ENCODE peak calls at places on chromosomes 5 and 9, in nine cellular contexts. One of them, this sample, is unnamed.
A peak's percentile ranks its signal among the peaks of the same experiment; 100 is the strongest.

GRCh38 chr5:172558076-172558990 is 82.7 kb upstream of the NEURL1B start:
- DNase-seq in psoas muscle: no peak
- DNase-seq in natural killer cell treated with Interleukin-12 subunit alpha and Interleukin-12 subunit beta and Interleukin-15 and Interleukin-18, amount 100 ng/mL, for 72 hours: no peak
- DNase-seq in activated CD4-positive, CD25-positive, alpha-beta regulatory T cell: no peak
- DNase-seq in AG04450: no peak
- DNase-seq in activated effector memory CD4-positive, alpha-beta T cell treated with anti-CD3 and anti-CD28 coated beads, Interleukin-2, amount 50 U/mL, for 16 hours: no peak
- DNase-seq in NCI-H69: no peak
- DNase-seq in fibroblast of mammary gland: no peak
- DNase-seq in iPS DF 6.9: no peak
- DNase-seq in this sample: no peak

GRCh38 chr9:136218673-136219072 is 13.7 kb upstream of the LHX3 start:
- DNase-seq in psoas muscle: no peak
- DNase-seq in natural killer cell treated with Interleukin-12 subunit alpha and Interleukin-12 subunit beta and Interleukin-15 and Interleukin-18, amount 100 ng/mL, for 72 hours: no peak
- DNase-seq in activated CD4-positive, CD25-positive, alpha-beta regulatory T cell: no peak
- DNase-seq in AG04450: no peak
- DNase-seq in activated effector memory CD4-positive, alpha-beta T cell treated with anti-CD3 and anti-CD28 coated beads, Interleukin-2, amount 50 U/mL, for 16 hours: no peak
- DNase-seq in NCI-H69: no peak
- DNase-seq in fibroblast of mammary gland: no peak
- DNase-seq in iPS DF 6.9: no peak
- DNase-seq in this sample: no peak

GRCh38 chr5:133425183-133425582 is 187.2 kb downstream of the FSTL4 start:
- DNase-seq in psoas muscle: no peak
- DNase-seq in natural killer cell treated with Interleukin-12 subunit alpha and Interleukin-12 subunit beta and Interleukin-15 and Interleukin-18, amount 100 ng/mL, for 72 hours: no peak
- DNase-seq in activated CD4-positive, CD25-positive, alpha-beta regulatory T cell: no peak
- DNase-seq in AG04450: no peak
- DNase-seq in activated effector memory CD4-positive, alpha-beta T cell treated with anti-CD3 and anti-CD28 coated beads, Interleukin-2, amount 50 U/mL, for 16 hours: no peak
- DNase-seq in NCI-H69: peak; percentile 99
- DNase-seq in fibroblast of mammary gland: no peak
- DNase-seq in iPS DF 6.9: no peak
- DNase-seq in this sample: no peak

GRCh38 chr9:21817176-21817575 is 14.7 kb downstream of the MTAP start:
- DNase-seq in psoas muscle: no peak
- DNase-seq in natural killer cell treated with Interleukin-12 subunit alpha and Interleukin-12 subunit beta and Interleukin-15 and Interleukin-18, amount 100 ng/mL, for 72 hours: no peak
- DNase-seq in activated CD4-positive, CD25-positive, alpha-beta regulatory T cell: no peak
- DNase-seq in AG04450: no peak
- DNase-seq in activated effector memory CD4-positive, alpha-beta T cell treated with anti-CD3 and anti-CD28 coated beads, Interleukin-2, amount 50 U/mL, for 16 hours: no peak
- DNase-seq in NCI-H69: no peak
- DNase-seq in fibroblast of mammary gland: peak; percentile 93
- DNase-seq in iPS DF 6.9: no peak
- DNase-seq in this sample: no peak

GRCh38 chr5:15719784-15720183 is 219.8 kb downstream of the FBXL7 start:
- DNase-seq in psoas muscle: no peak
- DNase-seq in natural killer cell treated with Interleukin-12 subunit alpha and Interleukin-12 subunit beta and Interleukin-15 and Interleukin-18, amount 100 ng/mL, for 72 hours: no peak
- DNase-seq in activated CD4-positive, CD25-positive, alpha-beta regulatory T cell: no peak
- DNase-seq in AG04450: no peak
- DNase-seq in activated effector memory CD4-positive, alpha-beta T cell treated with anti-CD3 and anti-CD28 coated beads, Interleukin-2, amount 50 U/mL, for 16 hours: no peak
- DNase-seq in NCI-H69: no peak
- DNase-seq in fibroblast of mammary gland: no peak
- DNase-seq in iPS DF 6.9: no peak
- DNase-seq in this sample: no peak

GRCh38 chr9:1977026-1977425 is 38.1 kb upstream of the SMARCA2 start:
- DNase-seq in psoas muscle: no peak
- DNase-seq in natural killer cell treated with Interleukin-12 subunit alpha and Interleukin-12 subunit beta and Interleukin-15 and Interleukin-18, amount 100 ng/mL, for 72 hours: no peak
- DNase-seq in activated CD4-positive, CD25-positive, alpha-beta regulatory T cell: no peak
- DNase-seq in AG04450: no peak
- DNase-seq in activated effector memory CD4-positive, alpha-beta T cell treated with anti-CD3 and anti-CD28 coated beads, Interleukin-2, amount 50 U/mL, for 16 hours: no peak
- DNase-seq in NCI-H69: no peak
- DNase-seq in fibroblast of mammary gland: no peak
- DNase-seq in iPS DF 6.9: no peak
- DNase-seq in this sample: no peak

GRCh38 chr9:126386088-126386487 is 59.5 kb downstream of the MVB12B start:
- DNase-seq in psoas muscle: no peak
- DNase-seq in natural killer cell treated with Interleukin-12 subunit alpha and Interleukin-12 subunit beta and Interleukin-15 and Interleukin-18, amount 100 ng/mL, for 72 hours: no peak
- DNase-seq in activated CD4-positive, CD25-positive, alpha-beta regulatory T cell: no peak
- DNase-seq in AG04450: no peak
- DNase-seq in activated effector memory CD4-positive, alpha-beta T cell treated with anti-CD3 and anti-CD28 coated beads, Interleukin-2, amount 50 U/mL, for 16 hours: no peak
- DNase-seq in NCI-H69: peak; percentile 42
- DNase-seq in fibroblast of mammary gland: no peak
- DNase-seq in iPS DF 6.9: no peak
- DNase-seq in this sample: no peak

GRCh38 chr5:1513326-1514026 is 10.3 kb downstream of the LPCAT1 start:
- DNase-seq in psoas muscle: peak; percentile 2
- DNase-seq in natural killer cell treated with Interleukin-12 subunit alpha and Interleukin-12 subunit beta and Interleukin-15 and Interleukin-18, amount 100 ng/mL, for 72 hours: peak; percentile 28
- DNase-seq in activated CD4-positive, CD25-positive, alpha-beta regulatory T cell: no peak
- DNase-seq in AG04450: no peak
- DNase-seq in activated effector memory CD4-positive, alpha-beta T cell treated with anti-CD3 and anti-CD28 coated beads, Interleukin-2, amount 50 U/mL, for 16 hours: peak; percentile 28
- DNase-seq in NCI-H69: no peak
- DNase-seq in fibroblast of mammary gland: no peak
- DNase-seq in iPS DF 6.9: no peak
- DNase-seq in this sample: no peak

GRCh38 chr9:128055222-128056040 is 11.7 kb downstream of the NAIF1 start:
- DNase-seq in psoas muscle: peak; percentile 40
- DNase-seq in natural killer cell treated with Interleukin-12 subunit alpha and Interleukin-12 subunit beta and Interleukin-15 and Interleukin-18, amount 100 ng/mL, for 72 hours: no peak
- DNase-seq in activated CD4-positive, CD25-positive, alpha-beta regulatory T cell: no peak
- DNase-seq in AG04450: no peak
- DNase-seq in activated effector memory CD4-positive, alpha-beta T cell treated with anti-CD3 and anti-CD28 coated beads, Interleukin-2, amount 50 U/mL, for 16 hours: no peak
- DNase-seq in NCI-H69: peak; percentile 59
- DNase-seq in fibroblast of mammary gland: no peak
- DNase-seq in iPS DF 6.9: no peak
- DNase-seq in this sample: no peak

GRCh38 chr9:33719581-33720374 is 75.6 kb upstream of the PRSS3 start:
- DNase-seq in psoas muscle: no peak
- DNase-seq in natural killer cell treated with Interleukin-12 subunit alpha and Interleukin-12 subunit beta and Interleukin-15 and Interleukin-18, amount 100 ng/mL, for 72 hours: no peak
- DNase-seq in activated CD4-positive, CD25-positive, alpha-beta regulatory T cell: no peak
- DNase-seq in AG04450: no peak
- DNase-seq in activated effector memory CD4-positive, alpha-beta T cell treated with anti-CD3 and anti-CD28 coated beads, Interleukin-2, amount 50 U/mL, for 16 hours: peak; percentile 73
- DNase-seq in NCI-H69: peak; percentile 84
- DNase-seq in fibroblast of mammary gland: peak; percentile 3
- DNase-seq in iPS DF 6.9: no peak
- DNase-seq in this sample: no peak

GRCh38 chr9:114028646-114029045 is 49.5 kb downstream of the AMBP start:
- DNase-seq in psoas muscle: no peak
- DNase-seq in natural killer cell treated with Interleukin-12 subunit alpha and Interleukin-12 subunit beta and Interleukin-15 and Interleukin-18, amount 100 ng/mL, for 72 hours: no peak
- DNase-seq in activated CD4-positive, CD25-positive, alpha-beta regulatory T cell: no peak
- DNase-seq in AG04450: no peak
- DNase-seq in activated effector memory CD4-positive, alpha-beta T cell treated with anti-CD3 and anti-CD28 coated beads, Interleukin-2, amount 50 U/mL, for 16 hours: peak; percentile 57
- DNase-seq in NCI-H69: no peak
- DNase-seq in fibroblast of mammary gland: no peak
- DNase-seq in iPS DF 6.9: no peak
- DNase-seq in this sample: no peak

GRCh38 chr5:39328731-39329130 is 35.6 kb downstream of the C9 start:
- DNase-seq in psoas muscle: no peak
- DNase-seq in natural killer cell treated with Interleukin-12 subunit alpha and Interleukin-12 subunit beta and Interleukin-15 and Interleukin-18, amount 100 ng/mL, for 72 hours: no peak
- DNase-seq in activated CD4-positive, CD25-positive, alpha-beta regulatory T cell: no peak
- DNase-seq in AG04450: no peak
- DNase-seq in activated effector memory CD4-positive, alpha-beta T cell treated with anti-CD3 and anti-CD28 coated beads, Interleukin-2, amount 50 U/mL, for 16 hours: no peak
- DNase-seq in NCI-H69: no peak
- DNase-seq in fibroblast of mammary gland: no peak
- DNase-seq in iPS DF 6.9: no peak
- DNase-seq in this sample: no peak

GRCh38 chr9:15211160-15211993 is 95.6 kb downstream of the TTC39B start:
- DNase-seq in psoas muscle: no peak
- DNase-seq in natural killer cell treated with Interleukin-12 subunit alpha and Interleukin-12 subunit beta and Interleukin-15 and Interleukin-18, amount 100 ng/mL, for 72 hours: peak; percentile 81
- DNase-seq in activated CD4-positive, CD25-positive, alpha-beta regulatory T cell: peak; percentile 26
- DNase-seq in AG04450: peak; percentile 59
- DNase-seq in activated effector memory CD4-positive, alpha-beta T cell treated with anti-CD3 and anti-CD28 coated beads, Interleukin-2, amount 50 U/mL, for 16 hours: peak; percentile 75
- DNase-seq in NCI-H69: peak; percentile 84
- DNase-seq in fibroblast of mammary gland: peak; percentile 83
- DNase-seq in iPS DF 6.9: peak; percentile 67
- DNase-seq in this sample: peak; percentile 47

GRCh38 chr5:136811551-136811950 is 446.2 kb upstream of the TRPC7 start:
- DNase-seq in psoas muscle: peak; percentile 19
- DNase-seq in natural killer cell treated with Interleukin-12 subunit alpha and Interleukin-12 subunit beta and Interleukin-15 and Interleukin-18, amount 100 ng/mL, for 72 hours: no peak
- DNase-seq in activated CD4-positive, CD25-positive, alpha-beta regulatory T cell: no peak
- DNase-seq in AG04450: peak; percentile 61
- DNase-seq in activated effector memory CD4-positive, alpha-beta T cell treated with anti-CD3 and anti-CD28 coated beads, Interleukin-2, amount 50 U/mL, for 16 hours: no peak
- DNase-seq in NCI-H69: no peak
- DNase-seq in fibroblast of mammary gland: peak; percentile 93
- DNase-seq in iPS DF 6.9: no peak
- DNase-seq in this sample: no peak

GRCh38 chr5:147835386-147835798 is 3.9 kb upstream of the SPINK1 start:
- DNase-seq in psoas muscle: no peak
- DNase-seq in natural killer cell treated with Interleukin-12 subunit alpha and Interleukin-12 subunit beta and Interleukin-15 and Interleukin-18, amount 100 ng/mL, for 72 hours: no peak
- DNase-seq in activated CD4-positive, CD25-positive, alpha-beta regulatory T cell: no peak
- DNase-seq in AG04450: no peak
- DNase-seq in activated effector memory CD4-positive, alpha-beta T cell treated with anti-CD3 and anti-CD28 coated beads, Interleukin-2, amount 50 U/mL, for 16 hours: no peak
- DNase-seq in NCI-H69: peak; percentile 91
- DNase-seq in fibroblast of mammary gland: no peak
- DNase-seq in iPS DF 6.9: no peak
- DNase-seq in this sample: no peak

GRCh38 chr5:174418809-174419522 is 305.4 kb upstream of the MSX2 start:
- DNase-seq in psoas muscle: no peak
- DNase-seq in natural killer cell treated with Interleukin-12 subunit alpha and Interleukin-12 subunit beta and Interleukin-15 and Interleukin-18, amount 100 ng/mL, for 72 hours: no peak
- DNase-seq in activated CD4-positive, CD25-positive, alpha-beta regulatory T cell: no peak
- DNase-seq in AG04450: no peak
- DNase-seq in activated effector memory CD4-positive, alpha-beta T cell treated with anti-CD3 and anti-CD28 coated beads, Interleukin-2, amount 50 U/mL, for 16 hours: no peak
- DNase-seq in NCI-H69: no peak
- DNase-seq in fibroblast of mammary gland: no peak
- DNase-seq in iPS DF 6.9: no peak
- DNase-seq in this sample: no peak

GRCh38 chr5:179858241-179858585 is 404 bp downstream of the MRNIP start:
- DNase-seq in psoas muscle: peak; percentile 25
- DNase-seq in natural killer cell treated with Interleukin-12 subunit alpha and Interleukin-12 subunit beta and Interleukin-15 and Interleukin-18, amount 100 ng/mL, for 72 hours: no peak
- DNase-seq in activated CD4-positive, CD25-positive, alpha-beta regulatory T cell: no peak
- DNase-seq in AG04450: no peak
- DNase-seq in activated effector memory CD4-positive, alpha-beta T cell treated with anti-CD3 and anti-CD28 coated beads, Interleukin-2, amount 50 U/mL, for 16 hours: peak; percentile 83
- DNase-seq in NCI-H69: peak; percentile 78
- DNase-seq in fibroblast of mammary gland: no peak
- DNase-seq in iPS DF 6.9: no peak
- DNase-seq in this sample: no peak

GRCh38 chr5:93096561-93096960 is 484.5 kb downstream of the NR2F1-AS1 start:
- DNase-seq in psoas muscle: no peak
- DNase-seq in natural killer cell treated with Interleukin-12 subunit alpha and Interleukin-12 subunit beta and Interleukin-15 and Interleukin-18, amount 100 ng/mL, for 72 hours: no peak
- DNase-seq in activated CD4-positive, CD25-positive, alpha-beta regulatory T cell: no peak
- DNase-seq in AG04450: no peak
- DNase-seq in activated effector memory CD4-positive, alpha-beta T cell treated with anti-CD3 and anti-CD28 coated beads, Interleukin-2, amount 50 U/mL, for 16 hours: no peak
- DNase-seq in NCI-H69: no peak
- DNase-seq in fibroblast of mammary gland: no peak
- DNase-seq in iPS DF 6.9: no peak
- DNase-seq in this sample: no peak

GRCh38 chr5:134227259-134227658 is 1.4 kb upstream of the PPP2CA start:
- DNase-seq in psoas muscle: no peak
- DNase-seq in natural killer cell treated with Interleukin-12 subunit alpha and Interleukin-12 subunit beta and Interleukin-15 and Interleukin-18, amount 100 ng/mL, for 72 hours: no peak
- DNase-seq in activated CD4-positive, CD25-positive, alpha-beta regulatory T cell: no peak
- DNase-seq in AG04450: no peak
- DNase-seq in activated effector memory CD4-positive, alpha-beta T cell treated with anti-CD3 and anti-CD28 coated beads, Interleukin-2, amount 50 U/mL, for 16 hours: no peak
- DNase-seq in NCI-H69: peak; percentile 47
- DNase-seq in fibroblast of mammary gland: peak; percentile 40
- DNase-seq in iPS DF 6.9: no peak
- DNase-seq in this sample: no peak

GRCh38 chr9:119003218-119003617 is 366.0 kb downstream of the BRINP1 start:
- DNase-seq in psoas muscle: no peak
- DNase-seq in natural killer cell treated with Interleukin-12 subunit alpha and Interleukin-12 subunit beta and Interleukin-15 and Interleukin-18, amount 100 ng/mL, for 72 hours: no peak
- DNase-seq in activated CD4-positive, CD25-positive, alpha-beta regulatory T cell: no peak
- DNase-seq in AG04450: no peak
- DNase-seq in activated effector memory CD4-positive, alpha-beta T cell treated with anti-CD3 and anti-CD28 coated beads, Interleukin-2, amount 50 U/mL, for 16 hours: no peak
- DNase-seq in NCI-H69: peak; percentile 62
- DNase-seq in fibroblast of mammary gland: peak; percentile 83
- DNase-seq in iPS DF 6.9: no peak
- DNase-seq in this sample: no peak

GRCh38 chr9:89603629-89604462 is 966 bp upstream of the GADD45G start:
- DNase-seq in psoas muscle: peak; percentile 62
- DNase-seq in natural killer cell treated with Interleukin-12 subunit alpha and Interleukin-12 subunit beta and Interleukin-15 and Interleukin-18, amount 100 ng/mL, for 72 hours: no peak
- DNase-seq in activated CD4-positive, CD25-positive, alpha-beta regulatory T cell: no peak
- DNase-seq in AG04450: no peak
- DNase-seq in activated effector memory CD4-positive, alpha-beta T cell treated with anti-CD3 and anti-CD28 coated beads, Interleukin-2, amount 50 U/mL, for 16 hours: peak; percentile 78
- DNase-seq in NCI-H69: peak; percentile 98
- DNase-seq in fibroblast of mammary gland: no peak
- DNase-seq in iPS DF 6.9: no peak
- DNase-seq in this sample: no peak

GRCh38 chr9:98118640-98119601 is at the start of gene TRIM14:
- DNase-seq in psoas muscle: peak; percentile 59
- DNase-seq in natural killer cell treated with Interleukin-12 subunit alpha and Interleukin-12 subunit beta and Interleukin-15 and Interleukin-18, amount 100 ng/mL, for 72 hours: peak; percentile 82
- DNase-seq in activated CD4-positive, CD25-positive, alpha-beta regulatory T cell: peak; percentile 34
- DNase-seq in AG04450: peak; percentile 3
- DNase-seq in activated effector memory CD4-positive, alpha-beta T cell treated with anti-CD3 and anti-CD28 coated beads, Interleukin-2, amount 50 U/mL, for 16 hours: peak; percentile 87
- DNase-seq in NCI-H69: peak; percentile 80
- DNase-seq in fibroblast of mammary gland: peak; percentile 44
- DNase-seq in iPS DF 6.9: no peak
- DNase-seq in this sample: no peak

GRCh38 chr9:136283291-136284235 is 20.3 kb downstream of the CCDC187 start:
- DNase-seq in psoas muscle: peak; percentile 72
- DNase-seq in natural killer cell treated with Interleukin-12 subunit alpha and Interleukin-12 subunit beta and Interleukin-15 and Interleukin-18, amount 100 ng/mL, for 72 hours: peak; percentile 72
- DNase-seq in activated CD4-positive, CD25-positive, alpha-beta regulatory T cell: peak; percentile 48
- DNase-seq in AG04450: peak; percentile 20
- DNase-seq in activated effector memory CD4-positive, alpha-beta T cell treated with anti-CD3 and anti-CD28 coated beads, Interleukin-2, amount 50 U/mL, for 16 hours: peak; percentile 89
- DNase-seq in NCI-H69: peak; percentile 89
- DNase-seq in fibroblast of mammary gland: peak; percentile 56
- DNase-seq in iPS DF 6.9: peak; percentile 77
- DNase-seq in this sample: no peak

GRCh38 chr9:70470050-70471015 is 55.9 kb upstream of the KLF9 start:
- DNase-seq in psoas muscle: no peak
- DNase-seq in natural killer cell treated with Interleukin-12 subunit alpha and Interleukin-12 subunit beta and Interleukin-15 and Interleukin-18, amount 100 ng/mL, for 72 hours: no peak
- DNase-seq in activated CD4-positive, CD25-positive, alpha-beta regulatory T cell: no peak
- DNase-seq in AG04450: no peak
- DNase-seq in activated effector memory CD4-positive, alpha-beta T cell treated with anti-CD3 and anti-CD28 coated beads, Interleukin-2, amount 50 U/mL, for 16 hours: no peak
- DNase-seq in NCI-H69: peak; percentile 8
- DNase-seq in fibroblast of mammary gland: no peak
- DNase-seq in iPS DF 6.9: no peak
- DNase-seq in this sample: no peak

GRCh38 chr5:71887680-71888079 is 168.6 kb downstream of the CARTPT start:
- DNase-seq in psoas muscle: no peak
- DNase-seq in natural killer cell treated with Interleukin-12 subunit alpha and Interleukin-12 subunit beta and Interleukin-15 and Interleukin-18, amount 100 ng/mL, for 72 hours: no peak
- DNase-seq in activated CD4-positive, CD25-positive, alpha-beta regulatory T cell: no peak
- DNase-seq in AG04450: peak; percentile 62
- DNase-seq in activated effector memory CD4-positive, alpha-beta T cell treated with anti-CD3 and anti-CD28 coated beads, Interleukin-2, amount 50 U/mL, for 16 hours: no peak
- DNase-seq in NCI-H69: peak; percentile 65
- DNase-seq in fibroblast of mammary gland: peak; percentile 89
- DNase-seq in iPS DF 6.9: no peak
- DNase-seq in this sample: peak; percentile 64

GRCh38 chr9:105415344-105415980 is 32.4 kb upstream of the FSD1L start:
- DNase-seq in psoas muscle: no peak
- DNase-seq in natural killer cell treated with Interleukin-12 subunit alpha and Interleukin-12 subunit beta and Interleukin-15 and Interleukin-18, amount 100 ng/mL, for 72 hours: no peak
- DNase-seq in activated CD4-positive, CD25-positive, alpha-beta regulatory T cell: peak; percentile 2
- DNase-seq in AG04450: no peak
- DNase-seq in activated effector memory CD4-positive, alpha-beta T cell treated with anti-CD3 and anti-CD28 coated beads, Interleukin-2, amount 50 U/mL, for 16 hours: peak; percentile 79
- DNase-seq in NCI-H69: peak; percentile 76
- DNase-seq in fibroblast of mammary gland: peak; percentile 60
- DNase-seq in iPS DF 6.9: peak; percentile 75
- DNase-seq in this sample: no peak

GRCh38 chr5:142871880-142872200 is 101.7 kb downstream of the ARHGAP26 start:
- DNase-seq in psoas muscle: peak; percentile 30
- DNase-seq in natural killer cell treated with Interleukin-12 subunit alpha and Interleukin-12 subunit beta and Interleukin-15 and Interleukin-18, amount 100 ng/mL, for 72 hours: no peak
- DNase-seq in activated CD4-positive, CD25-positive, alpha-beta regulatory T cell: no peak
- DNase-seq in AG04450: no peak
- DNase-seq in activated effector memory CD4-positive, alpha-beta T cell treated with anti-CD3 and anti-CD28 coated beads, Interleukin-2, amount 50 U/mL, for 16 hours: no peak
- DNase-seq in NCI-H69: no peak
- DNase-seq in fibroblast of mammary gland: peak; percentile 57
- DNase-seq in iPS DF 6.9: no peak
- DNase-seq in this sample: no peak

GRCh38 chr9:22044583-22044982 is 35.5 kb upstream of the CDKN2B start:
- DNase-seq in psoas muscle: no peak
- DNase-seq in natural killer cell treated with Interleukin-12 subunit alpha and Interleukin-12 subunit beta and Interleukin-15 and Interleukin-18, amount 100 ng/mL, for 72 hours: no peak
- DNase-seq in activated CD4-positive, CD25-positive, alpha-beta regulatory T cell: no peak
- DNase-seq in AG04450: no peak
- DNase-seq in activated effector memory CD4-positive, alpha-beta T cell treated with anti-CD3 and anti-CD28 coated beads, Interleukin-2, amount 50 U/mL, for 16 hours: no peak
- DNase-seq in NCI-H69: no peak
- DNase-seq in fibroblast of mammary gland: peak; percentile 93
- DNase-seq in iPS DF 6.9: no peak
- DNase-seq in this sample: no peak

GRCh38 chr5:61332369-61332745 is 299 bp downstream of the ZSWIM6 start:
- DNase-seq in psoas muscle: peak; percentile 56
- DNase-seq in natural killer cell treated with Interleukin-12 subunit alpha and Interleukin-12 subunit beta and Interleukin-15 and Interleukin-18, amount 100 ng/mL, for 72 hours: no peak
- DNase-seq in activated CD4-positive, CD25-positive, alpha-beta regulatory T cell: no peak
- DNase-seq in AG04450: no peak
- DNase-seq in activated effector memory CD4-positive, alpha-beta T cell treated with anti-CD3 and anti-CD28 coated beads, Interleukin-2, amount 50 U/mL, for 16 hours: peak; percentile 80
- DNase-seq in NCI-H69: peak; percentile 75
- DNase-seq in fibroblast of mammary gland: no peak
- DNase-seq in iPS DF 6.9: no peak
- DNase-seq in this sample: no peak

GRCh38 chr9:128393971-128394370 is 22.8 kb downstream of the URM1 start:
- DNase-seq in psoas muscle: no peak
- DNase-seq in natural killer cell treated with Interleukin-12 subunit alpha and Interleukin-12 subunit beta and Interleukin-15 and Interleukin-18, amount 100 ng/mL, for 72 hours: no peak
- DNase-seq in activated CD4-positive, CD25-positive, alpha-beta regulatory T cell: no peak
- DNase-seq in AG04450: no peak
- DNase-seq in activated effector memory CD4-positive, alpha-beta T cell treated with anti-CD3 and anti-CD28 coated beads, Interleukin-2, amount 50 U/mL, for 16 hours: no peak
- DNase-seq in NCI-H69: no peak
- DNase-seq in fibroblast of mammary gland: no peak
- DNase-seq in iPS DF 6.9: no peak
- DNase-seq in this sample: no peak

This sample was measured in brain pericyte.